ENCODE peak calls at places on chromosome 12, in four cellular contexts. One of them, this sample, is unnamed.

GRCh38 chr12:92551853-92552397 is 150.9 kb upstream of the PLEKHG7 start:
- DNase-seq in left colon: no peak
- DNase-seq in T-cell: no peak
- DNase-seq in hippocampal formation: no peak
- DNase-seq in this sample: no peak

GRCh38 chr12:2507811-2508210 is 287.0 kb upstream of the FKBP4 start:
- DNase-seq in left colon: no peak
- DNase-seq in T-cell: no peak
- DNase-seq in hippocampal formation: no peak
- DNase-seq in this sample: no peak

GRCh38 chr12:6273209-6273928 is 37.1 kb upstream of the PLEKHG6 start:
- DNase-seq in left colon: no peak
- DNase-seq in T-cell: no peak
- DNase-seq in hippocampal formation: no peak
- DNase-seq in this sample: no peak

GRCh38 chr12:104733717-104734175 is 224.3 kb downstream of the SLC41A2 start:
- DNase-seq in left colon: no peak
- DNase-seq in T-cell: peak; percentile 18
- DNase-seq in hippocampal formation: no peak
- DNase-seq in this sample: no peak

GRCh38 chr12:32568241-32568640 is 110.9 kb upstream of the DNM1L start:
- DNase-seq in left colon: no peak
- DNase-seq in T-cell: no peak
- DNase-seq in hippocampal formation: no peak
- DNase-seq in this sample: peak; percentile 68

GRCh38 chr12:117119592-117120198 is 20.5 kb upstream of the TESC start:
- DNase-seq in left colon: no peak
- DNase-seq in T-cell: peak; percentile 13
- DNase-seq in hippocampal formation: no peak
- DNase-seq in this sample: peak; percentile 43

GRCh38 chr12:122001379-122002209 is 20.1 kb upstream of the BCL7A start:
- DNase-seq in left colon: no peak
- DNase-seq in T-cell: no peak
- DNase-seq in hippocampal formation: peak; percentile 39
- DNase-seq in this sample: peak; percentile 89

GRCh38 chr12:5096241-5096880 is 52.7 kb downstream of the KCNA5 start:
- DNase-seq in left colon: no peak
- DNase-seq in T-cell: no peak
- DNase-seq in hippocampal formation: no peak
- DNase-seq in this sample: peak; percentile 38

GRCh38 chr12:63897931-63898330 is 53.4 kb downstream of the SRGAP1 start:
- DNase-seq in left colon: no peak
- DNase-seq in T-cell: no peak
- DNase-seq in hippocampal formation: no peak
- DNase-seq in this sample: no peak

GRCh38 chr12:3698218-3698974 is 54.5 kb downstream of the CRACR2A start:
- DNase-seq in left colon: no peak
- DNase-seq in T-cell: no peak
- DNase-seq in hippocampal formation: no peak
- DNase-seq in this sample: peak; percentile 96

GRCh38 chr12:105766029-105766428 is 372.7 kb downstream of the NUAK1 start:
- DNase-seq in left colon: no peak
- DNase-seq in T-cell: no peak
- DNase-seq in hippocampal formation: no peak
- DNase-seq in this sample: no peak

GRCh38 chr12:101298426-101298825 is 18.5 kb downstream of the UTP20 start:
- DNase-seq in left colon: no peak
- DNase-seq in T-cell: no peak
- DNase-seq in hippocampal formation: no peak
- DNase-seq in this sample: no peak

GRCh38 chr12:102847131-102847530 is 69.9 kb downstream of the PAH start:
- DNase-seq in left colon: no peak
- DNase-seq in T-cell: no peak
- DNase-seq in hippocampal formation: no peak
- DNase-seq in this sample: no peak

GRCh38 chr12:57632898-57633825 is at the start of gene B4GALNT1:
- DNase-seq in left colon: no peak
- DNase-seq in T-cell: peak; percentile 71
- DNase-seq in hippocampal formation: peak; percentile 40
- DNase-seq in this sample: peak; percentile 87

GRCh38 chr12:9933966-9934365 is 1.8 kb upstream of the CLEC2A start:
- DNase-seq in left colon: no peak
- DNase-seq in T-cell: no peak
- DNase-seq in hippocampal formation: no peak
- DNase-seq in this sample: no peak

GRCh38 chr12:13896063-13896626 is 85.3 kb downstream of the GRIN2B start:
- DNase-seq in left colon: no peak
- DNase-seq in T-cell: no peak
- DNase-seq in hippocampal formation: no peak
- DNase-seq in this sample: no peak

GRCh38 chr12:131132118-131132892 is 178.6 kb downstream of the ADGRD1 start:
- DNase-seq in left colon: peak; percentile 45
- DNase-seq in T-cell: peak; percentile 77
- DNase-seq in hippocampal formation: peak; percentile 56
- DNase-seq in this sample: peak; percentile 18

GRCh38 chr12:52899338-52900035 is 5.4 kb downstream of the KRT8 start:
- DNase-seq in left colon: no peak
- DNase-seq in T-cell: no peak
- DNase-seq in hippocampal formation: no peak
- DNase-seq in this sample: no peak

GRCh38 chr12:117012189-117012805 is 86.9 kb downstream of the TESC start:
- DNase-seq in left colon: no peak
- DNase-seq in T-cell: no peak
- DNase-seq in hippocampal formation: no peak
- DNase-seq in this sample: no peak

GRCh38 chr12:32569256-32569655 is 109.8 kb upstream of the DNM1L start:
- DNase-seq in left colon: no peak
- DNase-seq in T-cell: no peak
- DNase-seq in hippocampal formation: no peak
- DNase-seq in this sample: peak; percentile 30